ENCODE peak calls at places on chromosomes 2 and 18, in ten cellular contexts. W is adrenal gland, O is tibial nerve, N is stomach, P is transverse colon, F is HCT116, I is heart left ventricle, D is ovary, Y is A549, R is lower leg skin. Q is an unnamed sample.
A peak's percentile ranks its signal among the peaks of the same experiment; 100 is the strongest.

GRCh38 chr2:230658877-230659652 is 53.6 kb upstream of the CAB39 start:
- DNase-seq in Y (no peak), O (no peak), N (no peak), D (no peak), F (no peak), R (no peak), I (no peak), W (no peak), P (no peak), Q (no peak)

GRCh38 chr2:108267117-108267516 is 21.6 kb upstream of the SULT1C2 start:
- DNase-seq in W (no peak), P (peak; percentile 26), D (no peak), O (peak; percentile 56), I (no peak), N (no peak), Y (no peak), F (no peak), R (no peak), Q (peak; percentile 31)

GRCh38 chr2:207743514-207743913 is 26.2 kb downstream of the FZD5 start:
- DNase-seq in W (no peak), Y (no peak), P (no peak), D (no peak), F (no peak), R (no peak), I (no peak), O (no peak), N (no peak), Q (no peak)

GRCh38 chr18:12862467-12862866 is 21.6 kb downstream of the PTPN2 start:
- DNase-seq in O (no peak), P (peak; percentile 32), I (no peak), W (no peak), F (no peak), R (no peak), N (peak; percentile 35), Y (no peak), D (no peak), Q (no peak)

GRCh38 chr2:230929381-230930148 is 4.5 kb upstream of the GPR55 start:
- DNase-seq in P (no peak), N (peak; percentile 23), F (no peak), R (no peak), W (no peak), I (peak; percentile 10), Y (no peak), O (no peak), D (no peak), Q (peak; percentile 11)

GRCh38 chr18:23498877-23499570 is 4.3 kb upstream of the RMC1 start:
- DNase-seq in N (peak; percentile 76), W (peak; percentile 70), F (peak; percentile 59), Y (peak; percentile 31), D (peak; percentile 68), O (peak; percentile 52), I (peak; percentile 76), R (peak; percentile 62), P (peak; percentile 72), Q (peak; percentile 61)

GRCh38 chr2:236090027-236090382 is 78.2 kb downstream of the GBX2 start:
- DNase-seq in R (no peak), O (no peak), F (no peak), Y (no peak), W (no peak), P (no peak), N (no peak), D (no peak), I (no peak), Q (no peak)

GRCh38 chr18:24837065-24837464 is 376.6 kb downstream of the HRH4 start:
- DNase-seq in Y (no peak), O (no peak), P (no peak), N (no peak), I (no peak), R (no peak), D (no peak), W (no peak), F (no peak), Q (no peak)

GRCh38 chr18:55124078-55124477 is 164.8 kb upstream of the CCDC68 start:
- DNase-seq in Y (no peak), W (no peak), F (no peak), P (no peak), N (no peak), I (peak; percentile 35), R (peak; percentile 29), O (no peak), D (no peak), Q (no peak)

GRCh38 chr2:189439342-189439741 is 1.9 kb upstream of the WDR75 start:
- DNase-seq in W (no peak), R (no peak), P (no peak), Y (peak; percentile 7), F (no peak), D (no peak), O (no peak), N (no peak), I (no peak), Q (no peak)

GRCh38 chr2:189441709-189442074 is 418 bp downstream of the WDR75 start:
- DNase-seq in P (no peak), D (no peak), I (no peak), R (no peak), N (no peak), F (no peak), W (no peak), O (no peak), Y (peak; percentile 21), Q (no peak)

GRCh38 chr2:189442468-189442867 is 1.2 kb downstream of the WDR75 start:
- DNase-seq in Y (no peak), N (no peak), I (no peak), F (no peak), W (no peak), D (no peak), O (no peak), R (no peak), P (no peak), Q (no peak)

GRCh38 chr2:189440947-189441708 is at the start of gene WDR75:
- DNase-seq in D (peak; percentile 91), W (peak; percentile 94), Y (peak; percentile 74), R (peak; percentile 93), F (peak; percentile 90), N (peak; percentile 91), I (peak; percentile 95), O (peak; percentile 93), P (peak; percentile 95), Q (peak; percentile 93)

DNA sequence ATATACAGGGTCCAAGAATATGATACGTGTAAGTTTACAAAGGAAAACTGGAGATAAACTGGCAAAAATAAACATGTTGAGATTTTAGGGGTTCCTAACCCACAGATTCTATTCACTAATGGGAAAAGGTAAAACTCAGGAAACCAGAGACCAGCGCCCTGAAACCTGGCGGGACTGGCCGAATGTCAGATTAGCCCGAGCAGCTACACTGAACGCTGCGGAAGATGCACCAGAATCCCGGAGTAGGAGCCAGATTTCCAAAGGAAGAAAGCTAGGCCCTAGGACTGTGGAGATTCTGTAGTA is 679 bp upstream of the WDR75 start:
- DNase-seq in F (no peak), Y (no peak), N (no peak), I (no peak), O (no peak), R (no peak), W (no peak), P (no peak), D (no peak), Q (no peak)
- TF ChIP-seq CTCF in F (no peak), Y (no peak), N (no peak), I (no peak), O (no peak), R (no peak), W (no peak), P (no peak), D (no peak), Q (no peak)

DNA sequence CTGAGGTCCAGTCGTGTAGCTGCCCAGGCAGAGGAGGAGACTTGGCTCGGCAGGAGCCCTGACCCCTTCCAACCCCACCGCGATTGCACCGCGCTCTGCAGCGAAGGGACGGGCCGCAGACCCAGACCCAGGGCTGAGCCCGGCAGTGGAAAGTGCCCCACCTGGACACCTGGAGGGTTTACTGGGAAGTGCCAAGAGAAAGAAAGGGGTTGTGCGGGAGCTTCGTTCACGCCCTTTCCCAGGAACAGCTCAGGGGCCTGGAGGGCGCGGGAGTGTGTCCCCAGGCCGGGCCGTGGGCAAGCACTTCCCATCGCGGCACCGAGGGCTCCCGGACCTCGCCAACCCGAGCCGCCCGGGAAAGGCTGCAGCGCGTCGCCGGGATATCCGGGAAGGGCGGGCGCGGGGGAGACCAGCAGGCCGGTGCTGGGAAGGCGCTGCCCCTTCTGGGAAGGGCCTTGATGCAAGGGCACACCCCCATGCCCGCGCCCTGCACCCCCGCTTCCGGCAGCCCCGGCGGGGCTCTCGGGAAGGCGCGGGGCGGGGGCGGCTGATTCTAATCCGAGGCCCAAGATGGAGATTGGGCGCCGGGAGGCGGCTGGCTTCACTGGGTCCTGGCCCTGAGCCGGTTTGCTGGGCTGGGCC is 36.1 kb upstream of the MRPL33 start:
- DNase-seq in Y (no peak), W (peak; percentile 91), P (peak; percentile 78), R (peak; percentile 56), N (peak; percentile 79), F (no peak), D (peak; percentile 71), I (peak; percentile 89), O (peak; percentile 47), Q (peak; percentile 78)
- TF ChIP-seq POLR2A in Y (no peak), W (peak; percentile 69), P (peak; percentile 68), R (no peak), N (no peak), F (no peak), D (peak; percentile 42), I (no peak), O (no peak), Q (peak; percentile 59)

GRCh38 chr2:224883172-224883516 is 159.1 kb downstream of the DOCK10 start:
- DNase-seq in Y (no peak), W (no peak), P (no peak), R (no peak), F (no peak), N (no peak), O (no peak), D (no peak), I (no peak), Q (no peak)
- H3K4me3 ChIP-seq in Y (no peak overlapping the region), W (no peak overlapping the region), P (no peak overlapping the region), R (no peak overlapping the region), F (no peak overlapping the region), N (no peak overlapping the region), O (no peak overlapping the region), D (no peak overlapping the region), I (no peak overlapping the region), Q (no peak overlapping the region)

GRCh38 chr2:163265562-163265961 is 427.0 kb upstream of the KCNH7 start:
- DNase-seq in F (no peak), W (no peak), O (no peak), Y (no peak), P (no peak), N (no peak), R (no peak), D (no peak), I (no peak), Q (no peak)

GRCh38 chr2:163269375-163270021 is 430.9 kb upstream of the KCNH7 start:
- DNase-seq in I (no peak), W (no peak), Y (no peak), D (no peak), O (no peak), F (no peak), R (no peak), P (no peak), N (no peak), Q (no peak)

GRCh38 chr2:163264376-163264775 is 425.8 kb upstream of the KCNH7 start:
- DNase-seq in O (no peak), P (no peak), R (no peak), N (no peak), D (no peak), F (no peak), W (no peak), Y (no peak), I (peak; percentile 26), Q (no peak)

DNA sequence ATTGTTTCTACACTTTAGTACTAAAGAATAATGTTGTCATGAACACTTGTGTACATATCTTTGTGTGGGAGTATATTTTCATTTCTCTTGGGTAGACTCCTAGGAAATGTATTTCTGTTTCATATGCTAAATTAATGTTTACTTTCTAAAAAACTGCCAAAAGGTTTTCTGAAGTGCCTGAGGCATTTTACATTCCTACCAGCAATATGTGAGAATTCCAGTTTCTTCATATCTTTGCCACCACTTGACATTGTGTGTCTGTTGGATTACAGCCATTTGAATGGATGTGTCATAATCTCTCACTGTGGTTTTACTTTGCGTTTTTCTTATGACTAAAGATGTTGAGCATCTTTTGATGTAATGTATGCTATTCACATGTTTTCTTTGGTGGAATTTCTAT is 428.2 kb upstream of the KCNH7 start:
- DNase-seq in W (no peak), I (no peak), R (no peak), P (no peak), N (no peak), Y (no peak), D (no peak), O (no peak), F (no peak), Q (no peak)
- TF ChIP-seq CTCF in W (no peak), I (no peak), R (no peak), P (no peak), N (no peak), Y (no peak), D (no peak), O (no peak), F (no peak), Q (no peak)

Q was measured in uterus.